ENCODE peak calls at places on chromosome 16, in eight cellular contexts. C is Panc1, I is GM13976, N is GM20000, Y is heart right ventricle, M is neural crest cell, W is upper lobe of right lung, G is HFF-Myc. S is an unnamed sample.

GRCh38 chr16:15705064-15705565 is 55.1 kb downstream of the NDE1 start:
- DNase-seq in C (no peak), I (no peak), N (no peak), Y (no peak), M (no peak), W (no peak), G (no peak), S (no peak)

GRCh38 chr16:58661199-58661830 is 23.3 kb downstream of the SLC38A7 start:
- DNase-seq in C (peak), I (peak), N (peak), Y (peak), M (peak), W (no peak), G (peak), S (peak)

GRCh38 chr16:52634528-52634927 is 87.6 kb upstream of the TOX3 start:
- DNase-seq in C (no peak), I (no peak), N (no peak), Y (no peak), M (no peak), W (no peak), G (no peak), S (no peak)

GRCh38 chr16:50480206-50480605 is 68.0 kb upstream of the NKD1 start:
- DNase-seq in C (no peak), I (no peak), N (no peak), Y (no peak), M (no peak), W (no peak), G (no peak), S (no peak)

GRCh38 chr16:3716831-3717234 is 491 bp downstream of the TRAP1 start:
- DNase-seq in C (no peak), I (peak), N (peak), Y (no peak), M (no peak), W (no peak), G (no peak), S (no peak)

GRCh38 chr16:11668590-11669379 is 530 bp downstream of the SNN start:
- DNase-seq in C (no peak), I (no peak), N (peak), Y (no peak), M (no peak), W (no peak), G (no peak), S (peak)

GRCh38 chr16:15403392-15403995 is 7.9 kb downstream of the MPV17L start:
- DNase-seq in C (no peak), I (no peak), N (no peak), Y (no peak), M (no peak), W (no peak), G (no peak), S (no peak)

GRCh38 chr16:81861503-81861902 is 82.4 kb downstream of the PLCG2 start:
- DNase-seq in C (no peak), I (no peak), N (no peak), Y (no peak), M (no peak), W (no peak), G (no peak), S (no peak)

GRCh38 chr16:79271583-79271982 is 329.0 kb downstream of the MAF start:
- DNase-seq in C (no peak), I (no peak), N (no peak), Y (no peak), M (no peak), W (no peak), G (no peak), S (no peak)

GRCh38 chr16:54931041-54931756 is 534 bp downstream of the IRX5 start:
- DNase-seq in C (no peak), I (peak), N (peak), Y (no peak), M (peak), W (peak), G (no peak), S (peak)

GRCh38 chr16:74862743-74863244 is 88.2 kb upstream of the FA2H start:
- DNase-seq in C (peak), I (peak), N (peak), Y (no peak), M (no peak), W (no peak), G (peak), S (no peak)

GRCh38 chr16:77937473-77938195 is 84.7 kb upstream of the CLEC3A start:
- DNase-seq in C (no peak), I (no peak), N (no peak), Y (no peak), M (no peak), W (no peak), G (no peak), S (no peak)

GRCh38 chr16:57867000-57867561 is 64.8 kb upstream of the KIFC3 start:
- DNase-seq in C (no peak), I (no peak), N (no peak), Y (no peak), M (no peak), W (no peak), G (no peak), S (no peak)

GRCh38 chr16:86517652-86518258 is 7.4 kb downstream of the FOXF1 start:
- DNase-seq in C (no peak), I (peak), N (peak), Y (peak), M (peak), W (no peak), G (peak), S (peak)

GRCh38 chr16:87789437-87790277 is 23.9 kb upstream of the KLHDC4 start:
- DNase-seq in C (no peak), I (no peak), N (no peak), Y (no peak), M (no peak), W (no peak), G (no peak), S (peak)

GRCh38 chr16:1331712-1332617 is 1.5 kb upstream of the BAIAP3 start:
- DNase-seq in C (no peak), I (peak), N (peak), Y (peak), M (no peak), W (peak), G (peak), S (peak)

GRCh38 chr16:49354991-49355390 is 18.6 kb upstream of the C16orf78 start:
- DNase-seq in C (no peak), I (no peak), N (no peak), Y (no peak), M (no peak), W (no peak), G (no peak), S (no peak)

GRCh38 chr16:9409753-9410493 is 318.5 kb downstream of the HAPSTR1 start:
- DNase-seq in C (no peak), I (no peak), N (no peak), Y (no peak), M (no peak), W (no peak), G (no peak), S (no peak)

GRCh38 chr16:11079657-11080187 is 135.4 kb downstream of the CLEC16A start:
- DNase-seq in C (no peak), I (no peak), N (peak), Y (no peak), M (no peak), W (no peak), G (peak), S (no peak)

GRCh38 chr16:71421911-71422310 is 19.9 kb downstream of the TLE7 start:
- DNase-seq in C (no peak), I (peak), N (peak), Y (no peak), M (peak), W (peak), G (no peak), S (no peak)
- TF ChIP-seq CTCF in C (peak), I (peak), N (peak), Y (no peak), M (peak), W (peak), G (peak), S (no peak)

GRCh38 chr16:68643847-68644246 is 1.3 kb upstream of the CDH3 start:
- DNase-seq in C (no peak), I (no peak), N (no peak), Y (no peak), M (no peak), W (no peak), G (no peak), S (no peak)

GRCh38 chr16:68643227-68643626 is 1.9 kb upstream of the CDH3 start:
- DNase-seq in C (no peak), I (no peak), N (no peak), Y (no peak), M (no peak), W (no peak), G (no peak), S (no peak)

GRCh38 chr16:68644303-68644702 is 807 bp upstream of the CDH3 start:
- DNase-seq in C (no peak), I (no peak), N (no peak), Y (no peak), M (no peak), W (no peak), G (no peak), S (no peak)

GRCh38 chr16:68645494-68646388 is 631 bp downstream of the CDH3 start:
- DNase-seq in C (no peak), I (peak), N (no peak), Y (no peak), M (peak), W (peak), G (no peak), S (no peak)

GRCh38 chr16:68644715-68645493 is at the start of gene CDH3:
- DNase-seq in C (no peak), I (peak), N (peak), Y (no peak), M (peak), W (peak), G (no peak), S (no peak)
- TF ChIP-seq CTCF in C (no peak), I (no peak), N (no peak), Y (no peak), M (no peak), W (no peak), G (no peak), S (no peak)

DNA sequence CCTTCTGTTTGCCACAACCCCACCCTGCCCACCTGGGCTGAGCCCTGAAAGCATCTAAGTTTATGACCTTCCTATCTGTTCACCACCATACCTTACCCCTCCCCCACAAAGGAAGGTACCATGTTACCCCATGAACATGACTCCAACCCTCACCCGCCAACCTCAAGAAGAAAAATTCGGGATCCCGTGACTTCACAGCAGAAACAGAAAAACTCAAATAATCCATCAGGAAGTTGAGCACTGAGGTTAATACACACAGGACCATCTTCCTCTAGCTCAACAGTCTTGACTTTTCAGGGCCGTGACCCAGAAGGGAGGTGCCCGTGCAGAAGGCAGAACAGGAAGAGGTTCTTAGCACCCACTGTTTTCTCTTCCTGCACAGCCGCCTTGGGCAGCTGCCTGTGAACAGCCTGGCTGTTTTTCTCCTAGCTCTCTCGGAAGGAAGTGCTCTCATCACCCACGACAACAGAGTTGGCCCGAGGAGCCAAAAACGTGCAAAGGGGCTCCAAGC is 101.3 kb downstream of the XYLT1 start:
- DNase-seq in C (no peak), I (peak), N (peak), Y (peak), M (no peak), W (peak), G (no peak), S (no peak)
- TF ChIP-seq CTCF in C (no peak), I (no peak), N (no peak), Y (no peak), M (no peak), W (no peak), G (no peak), S (no peak)

GRCh38 chr16:55982597-55982996 is 107.4 kb upstream of the CES5A start:
- DNase-seq in C (no peak), I (no peak), N (no peak), Y (no peak), M (no peak), W (no peak), G (no peak), S (no peak)

GRCh38 chr16:55971447-55971846 is 96.3 kb upstream of the CES5A start:
- DNase-seq in C (no peak), I (no peak), N (no peak), Y (no peak), M (no peak), W (no peak), G (no peak), S (no peak)

GRCh38 chr16:55981557-55981956 is 106.4 kb upstream of the CES5A start:
- DNase-seq in C (no peak), I (no peak), N (no peak), Y (no peak), M (no peak), W (no peak), G (no peak), S (no peak)

DNA sequence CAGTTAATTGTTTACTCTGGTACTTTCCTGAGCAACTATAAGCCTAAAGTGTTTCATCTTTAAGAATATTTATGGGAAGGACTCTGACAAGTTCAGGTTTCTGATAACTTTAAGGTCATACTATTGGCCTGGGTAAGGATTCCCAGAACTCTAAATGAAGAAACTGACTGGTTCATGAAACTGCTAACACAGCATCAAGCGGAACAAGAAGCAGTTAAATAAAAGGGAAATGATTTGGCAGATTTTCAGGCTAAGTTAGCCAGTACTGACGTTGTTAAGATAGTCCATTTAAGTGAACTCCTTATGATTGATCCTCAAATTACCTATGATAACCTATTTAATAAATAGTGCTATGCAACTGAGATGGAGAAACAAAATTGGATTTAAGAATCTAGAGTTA is 101.6 kb upstream of the CES5A start:
- DNase-seq in C (no peak), I (no peak), N (no peak), Y (no peak), M (no peak), W (no peak), G (no peak), S (no peak)
- TF ChIP-seq CTCF in C (no peak), I (no peak), N (no peak), Y (no peak), M (no peak), W (no peak), G (no peak), S (no peak)

GRCh38 chr16:85027349-85027967 is at the start of gene KIAA0513:
- DNase-seq in C (no peak), I (peak), N (peak), Y (peak), M (peak), W (peak), G (no peak), S (peak)
- TF ChIP-seq CTCF in C (no peak), I (peak), N (peak), Y (peak), M (peak), W (no peak), G (peak), S (peak)

DNA sequence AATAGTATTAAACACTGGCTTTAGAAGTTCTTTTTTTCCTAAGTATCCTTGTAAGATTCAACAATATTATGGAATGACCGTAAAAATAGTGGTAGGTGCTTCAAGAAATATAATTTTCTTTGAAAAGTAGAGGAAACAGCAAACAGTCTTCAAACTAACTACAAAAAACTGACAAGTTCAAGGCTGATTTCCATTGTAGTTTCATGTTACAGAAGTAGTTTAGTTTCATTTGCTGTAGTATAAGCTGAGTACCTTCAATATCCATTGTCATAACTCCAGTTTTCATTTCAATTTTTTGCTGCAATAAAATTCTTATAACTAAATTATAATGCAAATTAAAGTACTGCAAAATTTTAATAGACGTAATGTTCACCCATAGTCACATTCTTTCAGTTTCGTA is 19.3 kb downstream of the PHKB start:
- DNase-seq in C (no peak), I (no peak), N (no peak), Y (no peak), M (no peak), W (no peak), G (no peak), S (no peak)
- TF ChIP-seq CTCF in C (no peak), I (no peak), N (no peak), Y (no peak), M (no peak), W (no peak), G (no peak), S (no peak)

GRCh38 chr16:51592013-51592501 is 441.0 kb upstream of the SALL1 start:
- DNase-seq in C (no peak), I (no peak), N (no peak), Y (no peak), M (no peak), W (no peak), G (no peak), S (no peak)
- TF ChIP-seq CTCF in C (no peak), I (no peak), N (no peak), Y (no peak), M (no peak), W (no peak), G (no peak), S (no peak)

GRCh38 chr16:67419931-67420330 is 3.7 kb upstream of the ZDHHC1 start:
- DNase-seq in C (no peak), I (no peak), N (no peak), Y (no peak), M (no peak), W (no peak), G (no peak), S (no peak)
- TF ChIP-seq CTCF in C (no peak), I (no peak), N (no peak), Y (no peak), M (no peak), W (no peak), G (no peak), S (no peak)

S was measured in psoas muscle.